ENCODE peak calls at places on chromosome 2, in nine cellular contexts. M, V, W, N, X, A, E, H and D are unnamed samples.
A peak's percentile ranks its signal among the peaks of the same experiment; 100 is the strongest.

GRCh38 chr2:84395819-84396218 is 63.3 kb downstream of the SUCLG1 start:
- DNase-seq in M (no peak), V (no peak), W (no peak), N (no peak), X (no peak), A (no peak), E (no peak), H (no peak), D (no peak)

GRCh38 chr2:152493417-152493816 is 158.4 kb downstream of the FMNL2 start:
- DNase-seq in M (no peak), V (no peak), W (no peak), N (no peak), X (no peak), A (no peak), E (no peak), H (no peak), D (no peak)

GRCh38 chr2:148720501-148720998 is 76.0 kb downstream of the EPC2 start:
- DNase-seq in M (no peak), V (peak; percentile 41), W (no peak), N (no peak), X (no peak), A (no peak), E (no peak), H (no peak), D (no peak)

GRCh38 chr2:20451761-20452499 is 5.1 kb downstream of the RHOB start:
- DNase-seq in M (no peak), V (no peak), W (peak; percentile 66), N (no peak), X (no peak), A (no peak), E (no peak), H (no peak), D (no peak)

GRCh38 chr2:9627310-9627709 is 3.5 kb downstream of the YWHAQ start:
- DNase-seq in M (no peak), V (no peak), W (no peak), N (no peak), X (no peak), A (no peak), E (no peak), H (no peak), D (no peak)

GRCh38 chr2:170073288-170073687 is 104.7 kb upstream of the MYO3B start:
- DNase-seq in M (no peak), V (no peak), W (no peak), N (no peak), X (peak; percentile 77), A (no peak), E (peak; percentile 27), H (no peak), D (no peak)

GRCh38 chr2:14385043-14385442 is 247.5 kb upstream of the LRATD1 start:
- DNase-seq in M (no peak), V (no peak), W (no peak), N (no peak), X (no peak), A (no peak), E (no peak), H (no peak), D (no peak)

GRCh38 chr2:238747114-238747513 is 100.8 kb upstream of the TWIST2 start:
- DNase-seq in M (no peak), V (no peak), W (no peak), N (no peak), X (no peak), A (no peak), E (no peak), H (no peak), D (no peak)

GRCh38 chr2:215712219-215712849 is 276.5 kb upstream of the FN1 start:
- DNase-seq in M (no peak), V (no peak), W (no peak), N (no peak), X (no peak), A (no peak), E (no peak), H (no peak), D (no peak)

GRCh38 chr2:238739668-238740067 is 108.2 kb upstream of the TWIST2 start:
- DNase-seq in M (no peak), V (no peak), W (no peak), N (no peak), X (no peak), A (no peak), E (no peak), H (no peak), D (no peak)

GRCh38 chr2:25300001-25300400 is 41.7 kb downstream of the DNMT3A start:
- DNase-seq in M (no peak), V (no peak), W (no peak), N (no peak), X (no peak), A (no peak), E (no peak), H (no peak), D (no peak)

GRCh38 chr2:25570161-25570840 is 103.1 kb downstream of the DTNB start:
- DNase-seq in M (no peak), V (no peak), W (no peak), N (no peak), X (no peak), A (no peak), E (no peak), H (no peak), D (no peak)

GRCh38 chr2:239807568-239807967 is 217.6 kb downstream of the NDUFA10 start:
- DNase-seq in M (no peak), V (no peak), W (no peak), N (no peak), X (no peak), A (no peak), E (no peak), H (no peak), D (peak; percentile 17)

GRCh38 chr2:28751956-28752607 is 452 bp downstream of the PPP1CB start:
- DNase-seq in M (no peak), V (no peak), W (no peak), N (peak; percentile 61), X (peak; percentile 61), A (peak; percentile 5), E (no peak), H (peak; percentile 35), D (no peak)

GRCh38 chr2:101300164-101300563 is 8.3 kb downstream of the RNF149 start:
- DNase-seq in M (no peak), V (no peak), W (no peak), N (no peak), X (no peak), A (no peak), E (no peak), H (no peak), D (no peak)

GRCh38 chr2:233498126-233498525 is 68.5 kb downstream of the USP40 start:
- DNase-seq in M (no peak), V (no peak), W (no peak), N (peak; percentile 29), X (no peak), A (no peak), E (no peak), H (no peak), D (no peak)

GRCh38 chr2:28333606-28334526 is 58.8 kb upstream of the FOSL2 start:
- DNase-seq in M (peak; percentile 46), V (no peak), W (peak; percentile 81), N (no peak), X (peak; percentile 76), A (no peak), E (peak; percentile 65), H (no peak), D (no peak)

GRCh38 chr2:210623506-210623905 is 67.1 kb downstream of the CPS1 start:
- DNase-seq in M (no peak), V (no peak), W (no peak), N (no peak), X (no peak), A (no peak), E (no peak), H (no peak), D (no peak)

GRCh38 chr2:68837861-68838341 is 33.3 kb downstream of the BMP10 start:
- DNase-seq in M (no peak), V (no peak), W (no peak), N (no peak), X (no peak), A (no peak), E (no peak), H (no peak), D (no peak)

GRCh38 chr2:195563857-195564512 is 93.0 kb upstream of the SLC39A10 start:
- DNase-seq in M (no peak), V (no peak), W (no peak), N (no peak), X (no peak), A (no peak), E (no peak), H (peak; percentile 33), D (no peak)

DNA sequence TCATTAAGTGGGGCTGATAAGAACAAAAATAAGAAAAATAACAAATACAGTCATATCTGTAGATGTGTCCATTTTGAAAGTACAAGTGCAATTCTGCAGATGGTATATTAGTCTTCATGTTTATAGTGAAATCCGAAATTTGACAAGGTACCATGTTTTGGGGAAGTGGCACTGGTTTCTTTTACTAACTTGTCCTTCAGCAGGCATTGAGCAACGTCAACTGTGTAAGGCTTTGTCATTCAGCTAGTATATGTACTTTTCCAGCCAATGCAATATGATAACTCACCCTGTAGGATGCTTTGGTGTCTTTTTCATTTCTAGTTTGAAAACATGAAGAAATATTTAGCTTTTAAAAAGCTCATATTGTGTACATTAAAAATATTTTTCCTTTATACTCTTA is 139.9 kb downstream of the MCFD2 start:
- DNase-seq in M (no peak), V (no peak), W (no peak), N (no peak), X (no peak), A (no peak), E (no peak), H (no peak), D (no peak)
- H3K9me3 ChIP-seq in M (no peaks in the 10 kb centered on the region), V (no peaks in the 10 kb centered on the region), W (no peaks in the 10 kb centered on the region), N (no peaks in the 10 kb centered on the region), X (no peaks in the 10 kb centered on the region), A (no peaks in the 10 kb centered on the region), E (no peaks in the 10 kb centered on the region), H (no peaks in the 10 kb centered on the region), D (no peaks in the 10 kb centered on the region)

DNA sequence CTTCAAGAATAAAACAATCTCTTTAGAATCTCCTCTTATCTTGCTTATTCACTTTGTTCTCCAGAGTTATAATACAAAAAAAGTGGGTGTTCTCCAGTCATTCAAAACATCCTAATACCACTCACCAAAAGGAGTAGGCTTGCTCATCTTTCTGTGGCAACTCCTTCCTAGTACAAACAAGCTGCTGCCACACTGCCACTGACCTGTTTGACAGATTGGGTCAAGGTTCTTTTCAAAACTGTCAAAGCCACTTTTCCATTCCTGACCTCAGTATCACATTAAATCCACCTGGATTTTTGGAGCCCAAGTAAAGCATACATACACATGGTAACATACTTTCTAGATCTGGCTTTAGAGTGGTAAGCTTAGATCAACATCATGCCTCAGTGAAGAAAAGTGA is 59.8 kb downstream of the SLC25A12 start:
- DNase-seq in M (no peak), V (no peak), W (no peak), N (no peak), X (no peak), A (no peak), E (no peak), H (no peak), D (no peak)
- H3K9me3 ChIP-seq in M (no peaks in the 10 kb centered on the region), V (no peaks in the 10 kb centered on the region), W (no peaks in the 10 kb centered on the region), N (peaks cover 24% of the 10 kb centered on the region), X (no peaks in the 10 kb centered on the region), A (no peaks in the 10 kb centered on the region), E (no peaks in the 10 kb centered on the region), H (no peaks in the 10 kb centered on the region), D (no peaks in the 10 kb centered on the region)

GRCh38 chr2:204027105-204027504 is 90.5 kb downstream of the ICOS start:
- DNase-seq in M (no peak), V (no peak), W (no peak), N (peak; percentile 81), X (no peak), A (no peak), E (no peak), H (peak; percentile 52), D (no peak)
- H3K9me3 ChIP-seq in M (no peaks in the 10 kb centered on the region), V (no peaks in the 10 kb centered on the region), W (no peaks in the 10 kb centered on the region), N (no peaks in the 10 kb centered on the region), X (no peaks in the 10 kb centered on the region), A (no peaks in the 10 kb centered on the region), E (no peaks in the 10 kb centered on the region), H (no peaks in the 10 kb centered on the region), D (no peaks in the 10 kb centered on the region)

GRCh38 chr2:12896283-12897014 is 179.7 kb downstream of the TRIB2 start:
- DNase-seq in M (no peak), V (no peak), W (no peak), N (no peak), X (no peak), A (no peak), E (no peak), H (no peak), D (no peak)
- H3K9me3 ChIP-seq in M (no peaks in the 10 kb centered on the region), V (no peaks in the 10 kb centered on the region), W (peaks cover 11% of the 10 kb centered on the region), N (no peaks in the 10 kb centered on the region), X (peaks cover 4% of the 10 kb centered on the region), A (peaks cover 9% of the 10 kb centered on the region), E (peaks cover 4% of the 10 kb centered on the region), H (no peaks in the 10 kb centered on the region), D (peaks cover 12% of the 10 kb centered on the region)